ENCODE peak calls at places on chromosomes 13 and 19, in six cellular contexts. B is NCI-H460; Y is HTR-8/SVneo; T is neural crest cell; L is activated CD4-positive, alpha-beta T cell treated with anti-CD3 and anti-CD28 coated beads, Interleukin-2, amount 50 U/mL, for 48 hours; Z is NCI-H146. W is an unnamed sample.

GRCh38 chr19:17294051-17294891 is 9.0 kb downstream of the ABHD8 start:
- DNase-seq in T (peak), B (peak), Z (peak), Y (no peak), L (peak), W (peak)

GRCh38 chr19:46481947-46482346 is 10.6 kb upstream of the PNMA8A start:
- DNase-seq in B (no peak), L (no peak), T (no peak), Z (no peak), Y (no peak), W (no peak)

GRCh38 chr13:40094056-40094455 is 438.6 kb downstream of the COG6 start:
- DNase-seq in B (no peak), T (no peak), Z (no peak), L (no peak), Y (no peak), W (no peak)

GRCh38 chr19:49157445-49158224 is at the start of gene TRPM4:
- DNase-seq in B (peak), T (peak), Z (peak), Y (peak), L (peak), W (peak)

GRCh38 chr19:16153582-16154336 is 10.3 kb downstream of the HSH2D start:
- DNase-seq in Z (no peak), B (no peak), Y (no peak), T (no peak), L (no peak), W (peak)

GRCh38 chr19:57436392-57436791 is 1.3 kb downstream of the ZNF749 start:
- DNase-seq in Z (no peak), T (no peak), Y (no peak), B (no peak), L (no peak), W (no peak)

GRCh38 chr13:93549326-93549855 is 322.8 kb downstream of the GPC6 start:
- DNase-seq in T (no peak), Y (no peak), B (no peak), L (no peak), Z (no peak), W (no peak)

GRCh38 chr19:55015126-55015525 is 22.9 kb downstream of the GP6 start:
- DNase-seq in L (no peak), T (no peak), Y (no peak), B (no peak), Z (no peak), W (no peak)

GRCh38 chr13:41196620-41197019 is 2.3 kb upstream of the KBTBD7 start:
- DNase-seq in Z (no peak), Y (no peak), B (no peak), T (no peak), L (no peak), W (no peak)

W was measured in SJCRH30.